ENCODE peak calls at places on chromosomes 7 and 10, in four cellular contexts. Z, G, L and S are unnamed samples.
A peak's percentile ranks its signal among the peaks of the same experiment; 100 is the strongest.

GRCh38 chr10:67045404-67045803 is 119.6 kb downstream of the LRRTM3 start:
- DNase-seq in Z (no peak), G (no peak), L (no peak), S (no peak)

GRCh38 chr7:41694490-41694889 is 8.4 kb downstream of the INHBA start:
- DNase-seq in G (no peak), Z (no peak), L (no peak), S (no peak)

GRCh38 chr10:73867126-73867807 is 7.1 kb downstream of the CAMK2G start:
- DNase-seq in L (no peak), G (no peak), Z (no peak), S (no peak)

GRCh38 chr7:93559624-93560491 is 14.7 kb downstream of the CALCR start:
- DNase-seq in L (no peak), G (no peak), Z (no peak), S (no peak)

GRCh38 chr7:101717986-101718746 is 89.1 kb upstream of the MYL10 start:
- DNase-seq in Z (no peak), G (peak; percentile 56), L (peak; percentile 28), S (no peak)

GRCh38 chr10:94131885-94132284 is 138.2 kb downstream of the PLCE1 start:
- DNase-seq in Z (no peak), G (no peak), L (no peak), S (no peak)

GRCh38 chr7:29196191-29196590 is 1.6 kb downstream of the CHN2 start:
- DNase-seq in G (no peak), L (no peak), Z (no peak), S (no peak)

GRCh38 chr10:77456414-77456813 is 181.2 kb downstream of the KCNMA1 start:
- DNase-seq in G (no peak), L (no peak), Z (no peak), S (no peak)

GRCh38 chr10:80407836-80408197 is 534 bp upstream of the PRXL2A start:
- DNase-seq in L (peak; percentile 63), G (no peak), Z (no peak), S (no peak)

GRCh38 chr7:68828575-68828974 is 769.7 kb upstream of the AUTS2 start:
- DNase-seq in G (no peak), L (no peak), Z (no peak), S (no peak)

GRCh38 chr10:118832242-118832651 is 77.5 kb upstream of the CACUL1 start:
- DNase-seq in L (no peak), Z (no peak), G (no peak), S (no peak)

GRCh38 chr10:118839348-118839747 is 84.6 kb upstream of the CACUL1 start:
- DNase-seq in Z (no peak), L (no peak), G (no peak), S (no peak)

GRCh38 chr10:118840071-118840775 is 85.5 kb upstream of the CACUL1 start:
- DNase-seq in Z (no peak), L (no peak), G (peak; percentile 22), S (no peak)

GRCh38 chr10:118838364-118838763 is 83.6 kb upstream of the CACUL1 start:
- DNase-seq in Z (no peak), G (no peak), L (no peak), S (no peak)

GRCh38 chr10:118835682-118836326 is 81.0 kb upstream of the CACUL1 start:
- DNase-seq in G (no peak), L (no peak), Z (no peak), S (no peak)
- TF ChIP-seq CREM in G (no peak), L (no peak), Z (no peak), S (no peak)

GRCh38 chr7:15853832-15854470 is 167.5 kb upstream of the MEOX2 start:
- DNase-seq in L (no peak), G (no peak), Z (no peak), S (no peak)
- TF ChIP-seq CREM in L (no peak), G (no peak), Z (no peak), S (no peak)

GRCh38 chr7:154858836-154859537 is 143.9 kb downstream of the PAXIP1 start:
- DNase-seq in L (no peak), G (no peak), Z (no peak), S (no peak)
- TF ChIP-seq CREM in L (no peak), G (no peak), Z (no peak), S (no peak)

GRCh38 chr10:69406816-69407580 is 9.7 kb downstream of the TACR2 start:
- DNase-seq in G (no peak), L (no peak), Z (no peak), S (no peak)
- TF ChIP-seq CREM in G (no peak), L (no peak), Z (no peak), S (no peak)

GRCh38 chr7:103921692-103922091 is 67.8 kb downstream of the RELN start:
- DNase-seq in Z (no peak), G (no peak), L (no peak), S (no peak)

GRCh38 chr7:103914147-103914899 is 75.1 kb downstream of the RELN start:
- DNase-seq in L (no peak), Z (no peak), G (peak; percentile 29), S (no peak)

GRCh38 chr7:103915958-103916357 is 73.5 kb downstream of the RELN start:
- DNase-seq in Z (no peak), L (no peak), G (peak; percentile 67), S (no peak)

GRCh38 chr7:103918928-103919868 is 70.3 kb downstream of the RELN start:
- DNase-seq in L (no peak), Z (no peak), G (peak; percentile 25), S (no peak)
- TF ChIP-seq CREM in L (no peak), Z (no peak), G (peak; percentile 62), S (no peak)

DNA sequence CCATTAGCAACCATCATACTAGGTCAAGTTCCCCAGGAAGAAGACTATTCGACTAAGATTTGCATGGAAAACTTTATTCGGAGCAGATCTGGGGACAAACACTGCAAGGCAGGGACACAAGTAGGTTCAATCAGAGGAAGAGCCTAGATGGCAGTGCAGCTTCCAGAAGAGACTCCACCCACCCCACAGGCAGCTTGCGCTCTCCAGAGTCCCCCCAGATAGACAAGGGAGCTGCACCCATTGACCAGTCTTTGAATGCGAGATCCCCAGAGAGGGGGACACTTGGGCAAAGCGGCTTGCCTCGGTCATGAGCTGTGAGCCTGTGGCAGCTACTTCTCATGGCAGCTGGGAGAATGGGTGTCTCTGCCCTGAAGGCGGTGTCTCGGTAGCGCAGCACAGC is 4.2 kb downstream of the GALNTL5 start:
- DNase-seq in L (no peak), G (no peak), Z (no peak), S (no peak)
- TF ChIP-seq CREM in L (no peak), G (no peak), Z (no peak), S (no peak)

DNA sequence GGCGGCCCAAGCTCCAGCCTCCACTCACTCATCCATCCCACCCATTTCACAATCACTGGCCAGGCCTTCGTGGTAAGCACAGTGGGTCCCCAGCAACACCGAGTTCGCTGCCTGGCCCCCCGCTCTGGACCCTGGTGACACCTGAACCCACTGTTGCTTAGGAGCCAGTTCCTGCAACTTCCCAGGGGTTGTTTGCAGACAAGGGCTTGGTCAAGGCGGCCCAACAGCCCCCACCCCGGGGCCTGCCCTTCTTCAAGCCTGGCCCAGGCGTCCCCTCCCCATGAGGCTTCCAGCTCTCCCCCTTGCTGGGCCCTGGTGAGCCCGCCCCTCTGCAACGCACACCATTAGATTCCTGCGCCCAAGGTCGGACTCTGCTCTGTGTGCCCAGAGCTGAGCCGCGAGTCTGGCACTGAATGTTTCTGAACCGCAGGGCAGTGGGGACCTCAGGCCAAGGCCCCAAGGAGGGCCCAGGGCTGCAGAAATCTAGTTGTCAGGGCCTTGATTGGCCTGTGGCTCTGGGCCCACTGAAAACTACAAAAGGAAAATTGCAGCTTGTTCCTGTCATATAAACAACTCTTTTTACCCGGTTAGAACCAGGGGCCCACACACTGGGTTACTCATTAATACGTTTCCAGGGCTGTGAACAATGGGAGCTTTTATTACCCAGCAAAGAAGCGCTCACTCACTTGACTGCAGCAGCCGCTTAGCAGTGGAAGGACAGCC is 2.1 kb upstream of the COX19 start:
- DNase-seq in G (no peak), Z (no peak), L (peak; percentile 98), S (peak; percentile 56)
- TF ChIP-seq CREM in G (no peak), Z (no peak), L (no peak), S (no peak)

DNA sequence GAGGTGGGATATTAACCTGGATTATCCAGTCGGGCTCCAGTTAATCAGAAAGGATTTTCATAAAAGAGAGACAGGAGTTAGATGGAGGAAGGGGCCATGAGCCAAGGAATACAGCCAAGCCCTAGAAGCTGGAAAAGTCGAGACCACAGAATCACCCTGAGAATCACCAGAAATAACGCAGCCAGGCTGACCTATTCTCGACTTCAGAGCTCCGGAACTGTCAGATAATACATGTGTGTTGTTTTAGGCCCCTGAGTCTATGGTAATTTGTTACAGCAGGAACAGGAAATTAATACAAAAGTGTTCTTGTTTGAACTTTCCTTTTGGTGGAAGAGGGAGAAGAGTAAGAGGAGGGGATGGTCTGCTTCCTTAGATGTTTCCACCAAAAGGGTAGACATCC is 208.1 kb downstream of the JCAD start:
- DNase-seq in G (no peak), Z (no peak), L (no peak), S (no peak)
- TF ChIP-seq CREM in G (no peak), Z (no peak), L (no peak), S (no peak)

GRCh38 chr7:100679927-100680588 is 6.5 kb downstream of the GNB2 start:
- DNase-seq in L (no peak), G (peak; percentile 15), Z (no peak), S (no peak)
- TF ChIP-seq CREM in L (no peak), G (no peak), Z (no peak), S (no peak)

GRCh38 chr7:77985974-77986339 is 187.4 kb downstream of the PHTF2 start:
- DNase-seq in Z (no peak), G (no peak), L (no peak), S (no peak)

GRCh38 chr7:77980087-77980713 is 181.6 kb downstream of the PHTF2 start:
- DNase-seq in Z (no peak), G (no peak), L (no peak), S (no peak)

GRCh38 chr7:77983973-77984372 is 185.4 kb downstream of the PHTF2 start:
- DNase-seq in Z (no peak), L (no peak), G (no peak), S (no peak)

GRCh38 chr7:77985232-77985973 is 186.8 kb downstream of the PHTF2 start:
- DNase-seq in Z (no peak), G (no peak), L (no peak), S (no peak)

DNA sequence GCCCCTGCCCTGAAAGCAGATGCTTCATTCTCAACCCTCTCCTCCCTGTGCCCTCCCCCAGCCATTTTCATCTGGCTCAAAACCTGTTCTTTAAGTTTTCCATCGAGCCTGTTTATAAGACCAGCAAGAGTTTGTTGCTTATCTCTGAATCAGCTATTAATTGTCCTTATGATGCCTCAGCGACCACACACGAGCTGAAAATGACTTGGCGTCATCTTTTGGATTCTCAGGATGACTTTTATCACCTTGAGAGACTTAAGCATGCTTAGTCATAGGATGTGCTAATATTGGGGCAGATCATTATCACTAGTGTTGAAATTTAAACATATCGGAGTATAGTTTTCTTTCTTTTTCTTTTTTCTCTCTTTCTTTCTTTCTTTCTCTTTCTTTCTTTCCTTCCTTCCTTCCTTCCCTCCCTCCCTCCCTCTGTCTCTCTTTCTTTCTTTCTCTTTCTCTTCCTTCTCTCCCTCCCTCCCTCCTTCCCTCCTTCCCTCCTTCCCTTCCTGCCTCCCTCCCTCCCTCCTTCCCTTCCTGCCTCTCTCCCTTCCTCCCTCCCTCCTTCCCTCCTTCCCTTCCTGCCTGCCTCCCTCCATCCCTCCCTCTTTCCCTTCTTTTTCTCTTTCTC is 184.5 kb downstream of the PHTF2 start:
- DNase-seq in Z (no peak), G (no peak), L (no peak), S (no peak)
- TF ChIP-seq CREM in Z (no peak), G (peak; percentile 24), L (no peak), S (no peak)